ENCODE peak calls at places on chromosomes 16 and 17, in four cellular contexts. C is right atrium auricular region, M is fibroblast of pulmonary artery, L is Caco-2. X is an unnamed sample.

GRCh38 chr17:48990882-48991357 is 6.3 kb upstream of the IGF2BP1 start:
- DNase-seq in C (no peak), M (no peak), L (peak), X (no peak)

GRCh38 chr17:83198366-83199341 is 119.2 kb downstream of the METRNL start:
- DNase-seq in M (no peak), C (no peak), L (peak), X (no peak)

GRCh38 chr16:73912850-73913249 is 383.8 kb upstream of the PSMD7 start:
- DNase-seq in L (no peak), C (no peak), M (no peak), X (no peak)

GRCh38 chr16:85321856-85322271 is 209.6 kb upstream of the CIBAR2 start:
- DNase-seq in L (no peak), M (peak), C (peak), X (peak)

GRCh38 chr16:57949595-57950238 is 21.2 kb downstream of the CNGB1 start:
- DNase-seq in L (no peak), C (no peak), M (no peak), X (no peak)

GRCh38 chr17:58985265-58985810 is 121.3 kb downstream of the TRIM37 start:
- DNase-seq in M (no peak), C (no peak), L (no peak), X (no peak)

GRCh38 chr17:78568494-78569115 is 8.6 kb downstream of the DNAH17 start:
- DNase-seq in C (no peak), L (no peak), M (peak), X (no peak)

GRCh38 chr17:48310748-48311213 is 119.2 kb downstream of the SKAP1 start:
- DNase-seq in M (no peak), C (no peak), L (peak), X (no peak)

GRCh38 chr17:18257747-18258355 is 687 bp downstream of the FLII start:
- DNase-seq in C (peak), L (peak), M (peak), X (peak)

GRCh38 chr16:83068686-83069085 is 441.9 kb downstream of the CDH13 start:
- DNase-seq in C (no peak), M (peak), L (no peak), X (peak)

GRCh38 chr16:10754941-10755340 is 11.3 kb downstream of the NUBP1 start:
- DNase-seq in C (no peak), L (no peak), M (peak), X (peak)

DNA sequence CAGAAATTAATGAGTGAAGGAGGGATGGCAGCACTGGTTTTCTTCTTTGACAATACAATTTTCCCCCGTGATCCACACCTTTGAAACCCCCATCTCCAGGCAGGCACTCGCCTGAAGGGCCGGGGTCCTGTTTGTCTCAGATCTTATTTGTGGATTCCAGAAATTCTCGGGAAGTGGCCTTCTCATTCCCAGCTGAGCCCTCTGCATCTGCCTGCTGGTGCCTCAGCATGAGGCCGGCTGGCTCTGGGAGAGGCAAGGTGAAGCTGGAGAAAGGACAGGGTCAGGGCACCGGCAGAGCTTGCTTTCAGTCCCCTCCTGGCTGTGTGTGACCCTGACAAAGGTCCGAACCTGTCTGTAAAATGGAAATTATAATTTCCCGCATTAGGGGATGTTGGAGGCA is 35.8 kb upstream of the C1QL1 start:
- DNase-seq in C (no peak), L (no peak), M (no peak), X (no peak)
- H3K4me3 ChIP-seq in C (no peak), L (no peak), M (no peak), X (no peak)

GRCh38 chr17:64230551-64231408 is 32.3 kb downstream of the TEX2 start:
- DNase-seq in C (no peak), L (no peak), M (peak), X (peak)
- TF ChIP-seq CTCF in C (no peak), L (no peak), M (no peak), X (no peak)

DNA sequence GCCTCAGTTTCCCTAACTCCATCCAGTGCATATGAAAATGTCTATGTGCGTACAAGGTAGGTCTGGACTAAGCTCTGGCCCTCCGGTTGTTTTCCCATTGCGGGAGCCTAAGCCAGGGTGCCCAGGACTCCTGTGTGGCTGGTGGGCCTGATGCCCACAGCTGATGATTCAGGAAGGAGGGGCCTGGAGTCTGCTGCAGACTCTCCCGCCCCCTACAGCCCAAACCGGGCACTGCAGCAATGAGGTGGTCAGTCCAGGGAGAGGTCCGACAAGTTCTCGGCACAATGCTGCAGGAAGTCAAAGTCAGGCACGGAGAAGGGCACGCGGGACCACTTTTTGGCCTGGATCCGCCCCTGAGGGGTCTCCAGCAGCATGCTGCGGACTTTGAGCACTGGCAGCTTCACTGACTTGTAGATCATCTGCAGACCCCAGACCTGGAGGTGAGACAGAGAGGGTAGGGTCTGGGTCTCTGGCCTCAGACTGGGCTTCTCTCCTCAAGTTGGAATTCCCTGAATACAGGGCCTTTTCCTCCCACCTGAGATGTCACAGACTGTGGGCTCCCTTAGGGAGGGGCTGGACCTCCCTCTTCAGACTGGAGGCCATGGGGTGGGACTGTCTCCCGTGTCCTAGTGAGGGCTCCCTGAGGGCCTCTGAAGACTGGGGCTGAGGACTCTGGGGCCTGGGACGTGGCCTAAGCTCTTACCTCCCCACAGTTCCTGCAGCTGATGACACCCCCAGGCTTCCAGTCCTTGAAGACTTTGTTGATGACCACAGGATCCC is 3.4 kb upstream of the ZNF385C start:
- DNase-seq in L (peak), C (peak), M (peak), X (peak)
- H3K4me3 ChIP-seq in L (no peak), C (no peak), M (no peak), X (no peak)

DNA sequence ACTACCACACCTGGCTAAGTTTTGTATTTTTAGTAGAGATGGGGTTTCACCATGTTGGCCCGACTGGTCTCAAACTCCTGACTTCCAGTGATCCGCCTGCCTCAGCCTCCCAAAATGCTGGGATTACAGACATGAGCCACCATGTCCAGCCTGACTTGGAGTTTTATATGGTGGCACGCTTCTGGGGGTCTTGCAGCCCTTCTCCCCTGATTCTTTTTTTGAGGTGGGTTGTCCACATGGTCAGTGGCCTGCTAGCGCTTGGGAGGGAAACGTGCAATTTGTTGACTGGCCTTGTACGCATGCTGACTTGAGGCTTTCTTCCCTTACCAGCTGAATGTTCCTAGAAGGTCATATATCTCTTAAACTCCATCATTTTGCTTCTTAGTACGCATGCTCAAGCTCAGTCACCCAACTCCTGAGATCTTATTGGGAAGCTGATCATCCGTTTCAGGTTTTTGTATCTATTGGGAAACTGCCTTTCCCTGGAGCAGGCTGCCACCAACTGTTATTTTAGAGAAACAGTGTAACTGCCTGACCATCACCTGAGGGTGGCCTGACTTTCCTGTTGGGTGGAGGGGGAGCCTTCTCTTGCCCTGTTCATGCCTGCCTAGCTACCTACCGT is 13.7 kb upstream of the LDHD start:
- DNase-seq in C (peak), M (no peak), L (peak), X (no peak)
- TF ChIP-seq CTCF in C (peak), M (no peak), L (peak), X (peak)

DNA sequence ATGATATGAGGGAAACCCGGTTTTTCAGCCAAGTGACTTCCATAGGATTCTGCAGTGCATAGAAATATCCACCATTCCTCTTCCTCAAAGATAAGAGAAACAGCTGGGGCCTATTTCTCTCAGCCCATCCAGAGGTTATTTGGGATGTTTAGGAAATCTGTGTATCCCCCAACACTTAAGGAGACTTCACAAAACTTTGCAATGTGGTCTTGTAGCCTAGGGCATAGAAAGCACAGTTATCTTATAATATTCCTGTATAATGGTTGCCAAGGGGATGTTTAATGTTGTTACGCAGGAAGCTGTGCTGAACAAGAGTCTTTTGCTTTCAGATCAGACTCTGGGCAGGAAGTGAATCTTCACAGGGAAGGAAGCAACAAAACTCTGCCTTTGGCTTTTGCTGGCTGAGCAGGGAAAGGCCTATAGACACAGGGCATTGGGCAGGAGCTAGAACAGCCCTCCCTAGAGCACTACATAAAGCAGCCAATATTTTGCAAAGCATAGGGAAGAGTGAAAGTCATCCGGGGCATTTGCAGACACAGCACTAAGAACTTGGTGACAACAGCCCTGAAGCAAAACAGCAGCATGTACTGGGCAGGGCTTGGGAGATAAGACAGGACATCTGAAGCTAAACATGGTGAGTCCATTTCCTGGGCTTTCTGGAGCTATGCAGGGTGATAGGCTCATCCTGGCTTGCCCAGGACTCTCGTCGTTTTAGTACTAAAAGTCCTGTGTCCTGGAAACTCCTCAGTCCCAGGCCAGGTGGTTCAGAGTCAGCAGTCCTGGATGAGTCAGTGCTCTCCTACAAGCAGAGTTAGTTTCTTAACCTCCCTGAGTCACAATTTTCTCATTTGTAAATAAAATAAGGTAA is 18.7 kb upstream of the BEAN1 start:
- DNase-seq in M (peak), L (no peak), C (peak), X (peak)
- H3K4me3 ChIP-seq in M (peak), L (no peak), C (peak), X (peak)

GRCh38 chr17:75388476-75389030 is 16.9 kb downstream of the GRB2 start:
- DNase-seq in C (no peak), M (no peak), L (no peak), X (no peak)
- TF ChIP-seq CTCF in C (no peak), M (no peak), L (no peak), X (no peak)

DNA sequence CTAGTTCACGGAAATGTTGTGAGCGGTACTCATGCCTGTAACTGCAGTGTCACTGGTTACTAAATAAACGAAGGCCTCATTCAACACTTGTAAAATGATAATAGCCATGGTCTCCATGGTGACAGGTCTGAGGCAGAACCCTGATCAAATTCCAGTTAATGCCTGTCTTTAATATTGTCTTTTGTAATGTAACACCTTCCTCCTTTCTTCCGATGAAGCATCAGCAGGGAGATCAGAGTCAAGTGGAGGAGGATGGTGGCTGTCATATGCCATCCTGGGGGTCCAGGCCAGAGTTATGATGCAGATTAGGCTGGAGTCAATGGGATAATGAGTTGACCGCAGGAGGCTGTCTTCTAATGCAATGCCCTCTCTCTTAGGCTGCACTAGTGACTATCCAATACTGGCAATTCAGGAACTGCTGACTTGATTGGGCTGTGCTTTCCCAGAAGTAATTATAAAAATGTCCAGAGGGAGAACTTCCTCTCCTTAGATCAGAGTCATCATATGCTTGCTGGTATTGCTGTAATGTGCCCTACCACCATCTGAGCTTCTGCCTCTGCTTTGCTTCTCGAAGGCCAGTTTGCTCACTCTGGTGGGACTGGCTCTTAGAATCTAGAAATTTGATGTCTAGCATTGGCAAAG is 419.1 kb downstream of the CA10 start:
- DNase-seq in C (no peak), M (no peak), L (no peak), X (no peak)
- H3K4me3 ChIP-seq in C (no peak), M (no peak), L (no peak), X (no peak)

X was measured in astrocyte of the spinal cord.